ENCODE peak calls at places on chromosomes 16 and 17, in five cellular contexts. One of them, this sample, is unnamed.

GRCh38 chr17:45431531-45432404 is 902 bp downstream of the ARHGAP27 start:
- DNase-seq in H9: peak
- DNase-seq in neuronal stem cell: no peak
- DNase-seq in H1: peak
- DNase-seq in trophoblast cell: peak
- DNase-seq in this sample: peak

GRCh38 chr17:39071573-39071972 is 79.9 kb downstream of the PLXDC1 start:
- DNase-seq in H9: no peak
- DNase-seq in neuronal stem cell: no peak
- DNase-seq in H1: no peak
- DNase-seq in trophoblast cell: no peak
- DNase-seq in this sample: no peak

GRCh38 chr16:65111306-65111705 is 10.6 kb downstream of the CDH11 start:
- DNase-seq in H9: no peak
- DNase-seq in neuronal stem cell: no peak
- DNase-seq in H1: no peak
- DNase-seq in trophoblast cell: no peak
- DNase-seq in this sample: no peak

GRCh38 chr16:29678691-29679267 is at the start of gene QPRT:
- DNase-seq in H9: peak
- DNase-seq in neuronal stem cell: peak
- DNase-seq in H1: peak
- DNase-seq in trophoblast cell: peak
- DNase-seq in this sample: peak

GRCh38 chr17:77963441-77963840 is 4.9 kb downstream of the TNRC6C start:
- DNase-seq in H9: no peak
- DNase-seq in neuronal stem cell: peak
- DNase-seq in H1: no peak
- DNase-seq in trophoblast cell: peak
- DNase-seq in this sample: peak

GRCh38 chr16:22397459-22397858 is 23.0 kb upstream of the CDR2 start:
- DNase-seq in H9: no peak
- DNase-seq in neuronal stem cell: no peak
- DNase-seq in H1: no peak
- DNase-seq in trophoblast cell: peak
- DNase-seq in this sample: peak

GRCh38 chr16:10528635-10529034 is 51.8 kb downstream of the EMP2 start:
- DNase-seq in H9: no peak
- DNase-seq in neuronal stem cell: no peak
- DNase-seq in H1: no peak
- DNase-seq in trophoblast cell: peak
- DNase-seq in this sample: no peak

GRCh38 chr17:5585814-5586558 is 1.7 kb upstream of the NLRP1 start:
- DNase-seq in H9: no peak
- DNase-seq in neuronal stem cell: no peak
- DNase-seq in H1: no peak
- DNase-seq in trophoblast cell: no peak
- DNase-seq in this sample: peak

GRCh38 chr17:39772987-39773664 is 35.4 kb downstream of the GRB7 start:
- DNase-seq in H9: no peak
- DNase-seq in neuronal stem cell: no peak
- DNase-seq in H1: no peak
- DNase-seq in trophoblast cell: no peak
- DNase-seq in this sample: no peak

GRCh38 chr17:79940381-79941087 is 95.1 kb downstream of the TBC1D16 start:
- DNase-seq in H9: no peak
- DNase-seq in neuronal stem cell: no peak
- DNase-seq in H1: no peak
- DNase-seq in trophoblast cell: no peak
- DNase-seq in this sample: no peak

GRCh38 chr17:67171560-67171959 is 73.4 kb downstream of the HELZ start:
- DNase-seq in H9: no peak
- DNase-seq in neuronal stem cell: no peak
- DNase-seq in H1: no peak
- DNase-seq in trophoblast cell: no peak
- DNase-seq in this sample: no peak

GRCh38 chr17:46892192-46892703 is 30.7 kb upstream of the GOSR2 start:
- DNase-seq in H9: no peak
- DNase-seq in neuronal stem cell: no peak
- DNase-seq in H1: no peak
- DNase-seq in trophoblast cell: no peak
- DNase-seq in this sample: no peak

GRCh38 chr17:56505154-56505756 is 88.2 kb upstream of the NOG start:
- DNase-seq in H9: no peak
- DNase-seq in neuronal stem cell: no peak
- DNase-seq in H1: no peak
- DNase-seq in trophoblast cell: no peak
- DNase-seq in this sample: no peak

GRCh38 chr17:81867952-81868673 is 3.0 kb downstream of the ARHGDIA start:
- DNase-seq in H9: peak
- DNase-seq in neuronal stem cell: no peak
- DNase-seq in H1: no peak
- DNase-seq in trophoblast cell: no peak
- DNase-seq in this sample: no peak

GRCh38 chr16:10080031-10080772 is 102.0 kb downstream of the GRIN2A start:
- DNase-seq in H9: no peak
- DNase-seq in neuronal stem cell: no peak
- DNase-seq in H1: no peak
- DNase-seq in trophoblast cell: peak
- DNase-seq in this sample: peak

GRCh38 chr17:58335061-58335731 is 6.6 kb upstream of the TSPOAP1 start:
- DNase-seq in H9: peak
- DNase-seq in neuronal stem cell: no peak
- DNase-seq in H1: no peak
- DNase-seq in trophoblast cell: no peak
- DNase-seq in this sample: no peak

GRCh38 chr17:46976626-46977270 is 2.3 kb downstream of the RPRML start:
- DNase-seq in H9: peak
- DNase-seq in neuronal stem cell: no peak
- DNase-seq in H1: no peak
- DNase-seq in trophoblast cell: peak
- DNase-seq in this sample: no peak

GRCh38 chr16:1102333-1102700 is 6.3 kb upstream of the C1QTNF8 start:
- DNase-seq in H9: no peak
- DNase-seq in neuronal stem cell: no peak
- DNase-seq in H1: no peak
- DNase-seq in trophoblast cell: no peak
- DNase-seq in this sample: no peak

GRCh38 chr16:75820672-75821071 is 94.4 kb upstream of the CPHXL start:
- DNase-seq in H9: peak
- DNase-seq in neuronal stem cell: no peak
- DNase-seq in H1: no peak
- DNase-seq in trophoblast cell: peak
- DNase-seq in this sample: no peak

GRCh38 chr16:4241601-4242270 is at the start of gene SRL:
- DNase-seq in H9: no peak
- DNase-seq in neuronal stem cell: no peak
- DNase-seq in H1: no peak
- DNase-seq in trophoblast cell: no peak
- DNase-seq in this sample: no peak

GRCh38 chr16:80198995-80199299 is 341.8 kb upstream of the DYNLRB2 start:
- DNase-seq in H9: no peak
- DNase-seq in neuronal stem cell: no peak
- DNase-seq in H1: no peak
- DNase-seq in trophoblast cell: peak
- DNase-seq in this sample: peak
- H2BK120ac ChIP-seq in H9: no peak
- H2BK120ac ChIP-seq in neuronal stem cell: no peak
- H2BK120ac ChIP-seq in H1: no peak
- H2BK120ac ChIP-seq in trophoblast cell: no peak
- H2BK120ac ChIP-seq in this sample: no peak

DNA sequence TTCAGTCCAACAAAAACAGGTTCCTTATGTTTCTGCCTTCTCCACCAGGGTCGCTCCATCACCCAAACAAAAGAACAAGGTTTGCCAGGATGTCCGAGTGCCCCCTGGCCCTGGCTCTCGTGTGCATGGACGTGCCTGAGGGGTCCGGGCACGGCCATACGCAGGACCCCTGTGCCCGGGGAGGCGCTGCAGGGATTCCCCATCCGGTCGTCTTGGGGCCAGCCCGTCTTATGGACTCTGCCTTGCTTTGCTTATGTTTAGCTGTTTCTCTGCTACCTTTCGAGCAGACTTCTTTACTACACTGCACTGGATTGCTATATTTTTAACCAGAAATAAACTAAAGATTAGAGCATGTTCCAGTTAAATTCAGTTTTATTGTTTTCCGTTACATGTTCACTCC is 68.0 kb downstream of the KLHDC4 start:
- DNase-seq in H9: no peak
- DNase-seq in neuronal stem cell: no peak
- DNase-seq in H1: no peak
- DNase-seq in trophoblast cell: no peak
- DNase-seq in this sample: no peak
- H2BK12ac ChIP-seq in H9: no peak
- H2BK12ac ChIP-seq in neuronal stem cell: no peak
- H2BK12ac ChIP-seq in H1: no peak
- H2BK12ac ChIP-seq in trophoblast cell: no peak
- H2BK12ac ChIP-seq in this sample: no peak

GRCh38 chr17:6706996-6707395 is 6.2 kb downstream of the SLC13A5 start:
- DNase-seq in H9: no peak
- DNase-seq in neuronal stem cell: no peak
- DNase-seq in H1: no peak
- DNase-seq in trophoblast cell: no peak
- DNase-seq in this sample: no peak
- H3K9ac ChIP-seq in H9: no peak
- H3K9ac ChIP-seq in neuronal stem cell: no peak
- H3K9ac ChIP-seq in H1: no peak
- H3K9ac ChIP-seq in trophoblast cell: no peak
- H3K9ac ChIP-seq in this sample: no peak

GRCh38 chr16:21301168-21301894 is 23.2 kb upstream of the CRYM start:
- DNase-seq in H9: peak
- DNase-seq in neuronal stem cell: peak
- DNase-seq in H1: peak
- DNase-seq in trophoblast cell: peak
- DNase-seq in this sample: peak
- H2BK120ac ChIP-seq in H9: no peak
- H2BK120ac ChIP-seq in neuronal stem cell: peak
- H2BK120ac ChIP-seq in H1: no peak
- H2BK120ac ChIP-seq in trophoblast cell: no peak
- H2BK120ac ChIP-seq in this sample: no peak